ENCODE peak calls at places on chromosome 14, in seven cellular contexts. S is GM20000; T is cardiac muscle cell; Y is right lobe of liver; A is K562; B is activated CD8-positive, alpha-beta T cell treated with anti-CD3 and anti-CD28 coated beads for 36 hours; I is B cell. W is an unnamed sample.

GRCh38 chr14:93715279-93715927 is 72.9 kb downstream of the PRIMA1 start:
- DNase-seq in A (no peak), Y (no peak), T (no peak), I (no peak), B (no peak), S (no peak), W (no peak)

GRCh38 chr14:71905031-71905430 is 27.2 kb upstream of the RGS6 start:
- DNase-seq in I (no peak), Y (no peak), T (no peak), B (no peak), S (no peak), A (no peak), W (no peak)

GRCh38 chr14:78403278-78403815 is 233.2 kb downstream of the NRXN3 start:
- DNase-seq in S (peak), B (peak), T (no peak), I (no peak), Y (no peak), A (no peak), W (no peak)

GRCh38 chr14:103872492-103873113 is 25.2 kb upstream of the PPP1R13B start:
- DNase-seq in S (peak), T (no peak), I (no peak), B (peak), A (no peak), Y (no peak), W (peak)

GRCh38 chr14:59826150-59826549 is 44.4 kb downstream of the RTN1 start:
- DNase-seq in A (no peak), T (no peak), S (no peak), B (no peak), Y (no peak), I (no peak), W (no peak)

GRCh38 chr14:52950410-52950897 is 396 bp downstream of the FERMT2 start:
- DNase-seq in A (peak), B (peak), Y (peak), I (no peak), T (peak), S (peak), W (no peak)

GRCh38 chr14:50741571-50741970 is 73.5 kb upstream of the SAV1 start:
- DNase-seq in B (peak), A (no peak), T (no peak), I (no peak), Y (no peak), S (peak), W (no peak)

GRCh38 chr14:103292426-103293374 is 41.3 kb upstream of the EIF5 start:
- DNase-seq in I (peak), A (peak), B (peak), T (peak), Y (peak), S (peak), W (peak)

GRCh38 chr14:92487513-92488133 is 26.0 kb upstream of the RIN3 start:
- DNase-seq in A (no peak), Y (no peak), B (no peak), T (no peak), S (no peak), I (no peak), W (no peak)

DNA sequence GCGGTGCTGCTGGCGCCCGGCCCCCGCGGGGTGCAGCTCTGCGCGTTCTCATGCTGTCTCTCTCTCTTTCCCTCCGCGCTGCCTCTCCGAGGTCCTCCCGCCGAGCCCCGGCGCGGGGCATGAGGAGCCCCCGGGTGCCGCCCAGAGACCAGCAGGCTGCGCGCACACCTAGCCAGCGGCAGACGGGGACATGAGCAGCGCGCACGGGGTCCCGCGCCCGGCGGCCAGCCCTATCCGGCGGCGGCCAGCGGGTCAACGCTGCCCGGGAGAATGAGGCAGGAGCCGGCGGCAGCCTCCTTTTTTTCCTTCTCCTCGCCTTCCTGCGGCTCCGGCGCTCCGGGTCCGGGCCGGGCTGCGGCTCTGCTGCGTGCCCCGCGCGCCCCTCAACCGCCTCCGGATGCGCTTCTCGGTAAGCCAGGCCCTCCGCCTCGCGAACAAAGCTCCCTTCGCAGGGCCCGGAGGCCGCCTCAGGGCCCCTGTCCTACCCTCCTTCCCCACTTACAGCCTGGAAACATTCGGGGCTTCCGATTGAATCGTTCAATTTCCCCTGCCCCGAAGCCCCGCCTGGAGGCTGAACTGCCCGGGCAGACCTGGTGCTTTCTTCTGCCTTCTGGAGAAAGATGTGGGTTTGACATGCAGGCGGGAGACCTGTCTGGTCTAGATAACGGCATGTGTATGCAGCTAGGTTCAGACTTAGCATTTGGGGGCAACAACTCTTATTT is at the start of gene TUNAR:
- DNase-seq in B (no peak), I (no peak), A (no peak), Y (no peak), S (no peak), T (peak), W (no peak)
- TF ChIP-seq CTCF in B (no peak), I (no peak), A (no peak), Y (no peak), S (no peak), T (no peak), W (no peak)

DNA sequence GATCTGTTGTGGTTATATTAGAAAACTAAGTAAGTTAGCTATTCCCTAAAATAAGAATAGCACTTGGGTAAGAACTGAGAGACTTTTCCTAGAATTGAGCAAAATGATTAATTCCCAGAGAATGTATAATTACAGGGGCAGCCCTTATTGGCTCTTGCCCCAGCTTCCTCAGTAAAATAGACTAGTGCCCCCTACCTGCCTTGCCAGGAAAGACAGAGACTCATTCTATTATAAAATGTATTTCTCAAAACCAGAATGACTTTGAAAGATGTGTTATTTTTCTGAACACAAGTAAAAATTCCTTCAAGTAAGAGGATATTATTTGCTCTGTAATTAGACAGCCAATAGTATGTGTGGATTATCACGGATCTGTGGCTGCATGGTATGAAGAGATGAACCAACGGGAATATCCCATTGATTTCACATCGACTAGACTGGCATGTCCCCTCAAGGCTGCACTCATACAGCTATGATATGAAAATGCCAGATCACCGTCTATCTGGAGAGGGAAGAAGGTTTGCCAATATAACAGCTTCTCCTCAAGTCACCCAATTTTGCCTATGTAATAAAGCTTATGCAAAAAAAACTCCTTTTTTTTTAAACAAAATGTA is 7.4 kb upstream of the GLRX5 start:
- DNase-seq in Y (no peak), T (no peak), I (peak), B (peak), A (no peak), S (peak), W (peak)
- TF ChIP-seq CTCF in Y (peak), T (peak), I (peak), B (peak), A (peak), S (peak), W (peak)

GRCh38 chr14:23378612-23379220 is 1.9 kb downstream of the CMTM5 start:
- DNase-seq in A (no peak), T (peak), I (no peak), B (no peak), Y (no peak), S (no peak), W (no peak)

GRCh38 chr14:23381017-23381375 is 4.2 kb downstream of the CMTM5 start:
- DNase-seq in T (peak), Y (no peak), S (no peak), B (no peak), A (no peak), I (no peak), W (no peak)

GRCh38 chr14:23379331-23380196 is 2.7 kb downstream of the CMTM5 start:
- DNase-seq in B (peak), Y (peak), T (peak), S (peak), I (peak), A (peak), W (peak)

GRCh38 chr14:23381871-23382270 is 5.0 kb downstream of the CMTM5 start:
- DNase-seq in I (no peak), Y (no peak), S (no peak), A (no peak), B (no peak), T (no peak), W (no peak)

GRCh38 chr14:23380197-23381016 is 3.6 kb downstream of the CMTM5 start:
- DNase-seq in T (no peak), Y (no peak), I (no peak), S (no peak), A (no peak), B (no peak), W (no peak)
- TF ChIP-seq CTCF in T (no peak), Y (no peak), I (peak), S (no peak), A (no peak), B (peak), W (no peak)

GRCh38 chr14:99563749-99564129 is 40.3 kb downstream of the CCDC85C start:
- DNase-seq in B (no peak), T (no peak), A (no peak), S (no peak), Y (no peak), I (no peak), W (no peak)

GRCh38 chr14:99564903-99565259 is 39.1 kb downstream of the CCDC85C start:
- DNase-seq in A (no peak), Y (no peak), B (no peak), S (no peak), I (no peak), T (no peak), W (no peak)

GRCh38 chr14:99561827-99562226 is 42.2 kb downstream of the CCDC85C start:
- DNase-seq in B (no peak), S (no peak), T (no peak), Y (no peak), A (no peak), I (no peak), W (no peak)

GRCh38 chr14:99564256-99564902 is 39.6 kb downstream of the CCDC85C start:
- DNase-seq in Y (peak), S (no peak), B (no peak), A (no peak), I (no peak), T (peak), W (no peak)

GRCh38 chr14:99562848-99563748 is 40.9 kb downstream of the CCDC85C start:
- DNase-seq in I (no peak), Y (peak), T (peak), A (peak), B (no peak), S (no peak), W (no peak)
- TF ChIP-seq CTCF in I (no peak), Y (peak), T (peak), A (peak), B (no peak), S (no peak), W (no peak)